ENCODE peak calls at places on chromosomes 13 and 19, in nine cellular contexts. One of them, this sample, is unnamed.
A peak's percentile ranks its signal among the peaks of the same experiment; 100 is the strongest.

GRCh38 chr19:13234518-13234917 is 84.3 kb downstream of the IER2 start:
- DNase-seq in lower lobe of right lung: peak; percentile 59
- DNase-seq in body of pancreas: peak; percentile 57
- DNase-seq in CD4-positive, alpha-beta memory T cell: peak; percentile 49
- DNase-seq in upper lobe of left lung: peak; percentile 35
- DNase-seq in small intestine: peak; percentile 58
- DNase-seq in Peyer's patch: peak; percentile 51
- DNase-seq in cardiac muscle cell: peak; percentile 44
- DNase-seq in sigmoid colon: no peak
- DNase-seq in this sample: peak; percentile 59

GRCh38 chr19:51441410-51442390 is 16.6 kb downstream of the SIGLEC8 start:
- DNase-seq in lower lobe of right lung: no peak
- DNase-seq in upper lobe of left lung: peak; percentile 49
- DNase-seq in small intestine: peak; percentile 57
- DNase-seq in cardiac muscle cell: no peak
- DNase-seq in sigmoid colon: peak; percentile 46
- DNase-seq in Peyer's patch: peak; percentile 93
- DNase-seq in body of pancreas: no peak
- DNase-seq in CD4-positive, alpha-beta memory T cell: peak; percentile 81
- DNase-seq in this sample: peak; percentile 81

GRCh38 chr13:99357149-99357596 is 50.0 kb upstream of the GPR183 start:
- DNase-seq in lower lobe of right lung: no peak
- DNase-seq in upper lobe of left lung: no peak
- DNase-seq in body of pancreas: no peak
- DNase-seq in sigmoid colon: no peak
- DNase-seq in CD4-positive, alpha-beta memory T cell: peak; percentile 62
- DNase-seq in cardiac muscle cell: no peak
- DNase-seq in small intestine: no peak
- DNase-seq in Peyer's patch: no peak
- DNase-seq in this sample: no peak

GRCh38 chr19:41386442-41386841 is 10.1 kb downstream of the TMEM91 start:
- DNase-seq in body of pancreas: no peak
- DNase-seq in lower lobe of right lung: no peak
- DNase-seq in Peyer's patch: no peak
- DNase-seq in CD4-positive, alpha-beta memory T cell: no peak
- DNase-seq in cardiac muscle cell: no peak
- DNase-seq in upper lobe of left lung: no peak
- DNase-seq in small intestine: no peak
- DNase-seq in sigmoid colon: no peak
- DNase-seq in this sample: no peak

GRCh38 chr13:98581377-98581776 is 4.5 kb upstream of the STK24 start:
- DNase-seq in cardiac muscle cell: no peak
- DNase-seq in lower lobe of right lung: no peak
- DNase-seq in small intestine: no peak
- DNase-seq in CD4-positive, alpha-beta memory T cell: no peak
- DNase-seq in Peyer's patch: no peak
- DNase-seq in sigmoid colon: no peak
- DNase-seq in upper lobe of left lung: no peak
- DNase-seq in body of pancreas: no peak
- DNase-seq in this sample: no peak

GRCh38 chr13:39317284-39317683 is 279.0 kb downstream of the NHLRC3 start:
- DNase-seq in Peyer's patch: no peak
- DNase-seq in body of pancreas: peak; percentile 5
- DNase-seq in upper lobe of left lung: no peak
- DNase-seq in sigmoid colon: peak; percentile 77
- DNase-seq in CD4-positive, alpha-beta memory T cell: no peak
- DNase-seq in cardiac muscle cell: no peak
- DNase-seq in small intestine: no peak
- DNase-seq in lower lobe of right lung: no peak
- DNase-seq in this sample: no peak

GRCh38 chr19:11141937-11142527 is 13.6 kb downstream of the SPC24 start:
- DNase-seq in cardiac muscle cell: no peak
- DNase-seq in body of pancreas: peak; percentile 34
- DNase-seq in upper lobe of left lung: no peak
- DNase-seq in small intestine: no peak
- DNase-seq in Peyer's patch: no peak
- DNase-seq in CD4-positive, alpha-beta memory T cell: no peak
- DNase-seq in lower lobe of right lung: no peak
- DNase-seq in sigmoid colon: no peak
- DNase-seq in this sample: no peak

GRCh38 chr13:70959376-70959775 is 851.1 kb upstream of the KLHL1 start:
- DNase-seq in cardiac muscle cell: peak; percentile 5
- DNase-seq in Peyer's patch: no peak
- DNase-seq in upper lobe of left lung: no peak
- DNase-seq in body of pancreas: no peak
- DNase-seq in small intestine: no peak
- DNase-seq in CD4-positive, alpha-beta memory T cell: no peak
- DNase-seq in lower lobe of right lung: no peak
- DNase-seq in sigmoid colon: no peak
- DNase-seq in this sample: no peak

GRCh38 chr13:112102243-112102642 is 35.3 kb downstream of the SOX1 start:
- DNase-seq in lower lobe of right lung: no peak
- DNase-seq in small intestine: peak; percentile 22
- DNase-seq in upper lobe of left lung: no peak
- DNase-seq in Peyer's patch: no peak
- DNase-seq in CD4-positive, alpha-beta memory T cell: no peak
- DNase-seq in sigmoid colon: peak; percentile 40
- DNase-seq in body of pancreas: no peak
- DNase-seq in cardiac muscle cell: peak; percentile 57
- DNase-seq in this sample: no peak

GRCh38 chr13:40639226-40639681 is 27.2 kb downstream of the FOXO1 start:
- DNase-seq in CD4-positive, alpha-beta memory T cell: no peak
- DNase-seq in sigmoid colon: no peak
- DNase-seq in Peyer's patch: no peak
- DNase-seq in small intestine: no peak
- DNase-seq in upper lobe of left lung: peak; percentile 57
- DNase-seq in lower lobe of right lung: no peak
- DNase-seq in cardiac muscle cell: no peak
- DNase-seq in body of pancreas: no peak
- DNase-seq in this sample: no peak

GRCh38 chr13:94549241-94550029 is 46.5 kb downstream of the TGDS start:
- DNase-seq in body of pancreas: peak; percentile 93
- DNase-seq in CD4-positive, alpha-beta memory T cell: peak; percentile 94
- DNase-seq in cardiac muscle cell: peak; percentile 93
- DNase-seq in lower lobe of right lung: peak; percentile 96
- DNase-seq in sigmoid colon: peak; percentile 95
- DNase-seq in Peyer's patch: peak; percentile 86
- DNase-seq in upper lobe of left lung: peak; percentile 91
- DNase-seq in small intestine: peak; percentile 94
- DNase-seq in this sample: peak; percentile 94
- H3K4me3 ChIP-seq in body of pancreas: peak overlapping the region; percentile 77
- H3K4me3 ChIP-seq in CD4-positive, alpha-beta memory T cell: peak overlapping the region; percentile 63
- H3K4me3 ChIP-seq in cardiac muscle cell: peak overlapping the region; percentile 56
- H3K4me3 ChIP-seq in lower lobe of right lung: peak overlapping the region; percentile 84
- H3K4me3 ChIP-seq in sigmoid colon: peak overlapping the region; percentile 69
- H3K4me3 ChIP-seq in Peyer's patch: peak overlapping the region; percentile 62
- H3K4me3 ChIP-seq in upper lobe of left lung: peak overlapping the region; percentile 74
- H3K4me3 ChIP-seq in small intestine: peak overlapping the region; percentile 66
- H3K4me3 ChIP-seq in this sample: peak overlapping the region; percentile 84

DNA sequence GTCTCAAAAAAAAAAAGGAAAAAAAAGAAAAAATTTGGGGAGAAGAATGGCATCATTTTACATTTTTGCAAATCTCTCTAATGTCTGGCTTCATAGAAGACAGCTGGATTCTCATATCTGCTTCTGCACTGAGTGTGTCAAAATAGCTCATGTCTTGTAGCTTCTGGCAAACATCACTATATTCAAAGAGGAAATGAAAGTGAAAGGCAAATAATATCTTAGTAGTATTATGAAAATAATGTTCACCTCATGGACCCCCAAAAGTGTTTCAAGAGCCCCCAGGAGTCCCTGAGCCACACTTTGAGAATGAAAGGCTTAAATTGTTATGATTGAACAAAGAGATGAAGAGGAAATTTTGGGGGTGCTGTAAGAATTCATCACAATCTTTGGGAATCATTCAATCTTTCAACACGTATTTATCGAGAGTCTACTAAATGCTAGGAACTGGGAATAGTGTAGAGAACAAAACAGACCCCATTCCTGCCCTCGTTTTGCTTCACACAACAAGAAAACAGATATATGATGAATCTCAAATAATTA is 1.2 kb upstream of the SLC6A16 start:
- DNase-seq in lower lobe of right lung: no peak
- DNase-seq in Peyer's patch: no peak
- DNase-seq in small intestine: no peak
- DNase-seq in body of pancreas: no peak
- DNase-seq in cardiac muscle cell: no peak
- DNase-seq in sigmoid colon: no peak
- DNase-seq in CD4-positive, alpha-beta memory T cell: no peak
- DNase-seq in upper lobe of left lung: no peak
- DNase-seq in this sample: no peak
- H3K4me1 ChIP-seq in lower lobe of right lung: peaks cover 4% of the 10 kb centered on the region
- H3K4me1 ChIP-seq in Peyer's patch: no peaks in the 10 kb centered on the region
- H3K4me1 ChIP-seq in small intestine: no peaks in the 10 kb centered on the region
- H3K4me1 ChIP-seq in body of pancreas: no peaks in the 10 kb centered on the region
- H3K4me1 ChIP-seq in cardiac muscle cell: no peaks in the 10 kb centered on the region
- H3K4me1 ChIP-seq in sigmoid colon: no peaks in the 10 kb centered on the region
- H3K4me1 ChIP-seq in CD4-positive, alpha-beta memory T cell: peaks cover 14% of the 10 kb centered on the region
- H3K4me1 ChIP-seq in upper lobe of left lung: no peaks in the 10 kb centered on the region
- H3K4me1 ChIP-seq in this sample: peaks cover 6% of the 10 kb centered on the region

GRCh38 chr19:43435775-43436174 is 21.1 kb downstream of the TEX101 start:
- DNase-seq in Peyer's patch: no peak
- DNase-seq in CD4-positive, alpha-beta memory T cell: no peak
- DNase-seq in small intestine: no peak
- DNase-seq in cardiac muscle cell: no peak
- DNase-seq in sigmoid colon: no peak
- DNase-seq in upper lobe of left lung: no peak
- DNase-seq in lower lobe of right lung: no peak
- DNase-seq in body of pancreas: no peak
- DNase-seq in this sample: no peak

GRCh38 chr19:43433689-43434088 is 19.0 kb downstream of the TEX101 start:
- DNase-seq in small intestine: no peak
- DNase-seq in body of pancreas: no peak
- DNase-seq in CD4-positive, alpha-beta memory T cell: no peak
- DNase-seq in Peyer's patch: no peak
- DNase-seq in cardiac muscle cell: no peak
- DNase-seq in lower lobe of right lung: no peak
- DNase-seq in sigmoid colon: no peak
- DNase-seq in upper lobe of left lung: no peak
- DNase-seq in this sample: no peak

GRCh38 chr19:43438291-43439162 is 23.8 kb downstream of the TEX101 start:
- DNase-seq in small intestine: no peak
- DNase-seq in sigmoid colon: peak; percentile 86
- DNase-seq in CD4-positive, alpha-beta memory T cell: no peak
- DNase-seq in upper lobe of left lung: peak; percentile 29
- DNase-seq in cardiac muscle cell: no peak
- DNase-seq in Peyer's patch: peak; percentile 20
- DNase-seq in lower lobe of right lung: no peak
- DNase-seq in body of pancreas: peak; percentile 14
- DNase-seq in this sample: no peak

GRCh38 chr19:43439183-43440063 is 24.7 kb downstream of the TEX101 start:
- DNase-seq in sigmoid colon: no peak
- DNase-seq in upper lobe of left lung: no peak
- DNase-seq in cardiac muscle cell: no peak
- DNase-seq in Peyer's patch: peak; percentile 26
- DNase-seq in lower lobe of right lung: no peak
- DNase-seq in body of pancreas: no peak
- DNase-seq in CD4-positive, alpha-beta memory T cell: peak; percentile 75
- DNase-seq in small intestine: peak; percentile 63
- DNase-seq in this sample: peak; percentile 43

GRCh38 chr19:43437712-43438111 is 23.0 kb downstream of the TEX101 start:
- DNase-seq in Peyer's patch: no peak
- DNase-seq in sigmoid colon: no peak
- DNase-seq in CD4-positive, alpha-beta memory T cell: no peak
- DNase-seq in cardiac muscle cell: no peak
- DNase-seq in body of pancreas: no peak
- DNase-seq in small intestine: no peak
- DNase-seq in upper lobe of left lung: no peak
- DNase-seq in lower lobe of right lung: no peak
- DNase-seq in this sample: no peak
- H3K27ac ChIP-seq in Peyer's patch: no peak overlapping the region
- H3K27ac ChIP-seq in sigmoid colon: no peak overlapping the region
- H3K27ac ChIP-seq in CD4-positive, alpha-beta memory T cell: peak overlapping the region; percentile 34
- H3K27ac ChIP-seq in cardiac muscle cell: no peak overlapping the region
- H3K27ac ChIP-seq in body of pancreas: no peak overlapping the region
- H3K27ac ChIP-seq in small intestine: no peak overlapping the region
- H3K27ac ChIP-seq in upper lobe of left lung: no peak overlapping the region
- H3K27ac ChIP-seq in lower lobe of right lung: peak overlapping the region; percentile 12
- H3K27ac ChIP-seq in this sample: no peak overlapping the region

GRCh38 chr19:33819496-33819874 is 22.8 kb downstream of the KCTD15 start:
- DNase-seq in upper lobe of left lung: no peak
- DNase-seq in sigmoid colon: no peak
- DNase-seq in Peyer's patch: no peak
- DNase-seq in lower lobe of right lung: no peak
- DNase-seq in CD4-positive, alpha-beta memory T cell: no peak
- DNase-seq in body of pancreas: no peak
- DNase-seq in cardiac muscle cell: no peak
- DNase-seq in small intestine: no peak
- DNase-seq in this sample: no peak

GRCh38 chr19:33821871-33822270 is 25.2 kb downstream of the KCTD15 start:
- DNase-seq in lower lobe of right lung: no peak
- DNase-seq in Peyer's patch: no peak
- DNase-seq in cardiac muscle cell: no peak
- DNase-seq in upper lobe of left lung: no peak
- DNase-seq in CD4-positive, alpha-beta memory T cell: no peak
- DNase-seq in sigmoid colon: no peak
- DNase-seq in body of pancreas: no peak
- DNase-seq in small intestine: no peak
- DNase-seq in this sample: no peak

GRCh38 chr19:33818426-33818825 is 21.8 kb downstream of the KCTD15 start:
- DNase-seq in sigmoid colon: no peak
- DNase-seq in upper lobe of left lung: no peak
- DNase-seq in cardiac muscle cell: no peak
- DNase-seq in small intestine: no peak
- DNase-seq in body of pancreas: no peak
- DNase-seq in CD4-positive, alpha-beta memory T cell: no peak
- DNase-seq in Peyer's patch: no peak
- DNase-seq in lower lobe of right lung: peak; percentile 28
- DNase-seq in this sample: no peak

GRCh38 chr19:33823341-33823740 is 26.7 kb downstream of the KCTD15 start:
- DNase-seq in Peyer's patch: no peak
- DNase-seq in sigmoid colon: no peak
- DNase-seq in upper lobe of left lung: no peak
- DNase-seq in lower lobe of right lung: no peak
- DNase-seq in cardiac muscle cell: no peak
- DNase-seq in small intestine: no peak
- DNase-seq in CD4-positive, alpha-beta memory T cell: no peak
- DNase-seq in body of pancreas: no peak
- DNase-seq in this sample: no peak

DNA sequence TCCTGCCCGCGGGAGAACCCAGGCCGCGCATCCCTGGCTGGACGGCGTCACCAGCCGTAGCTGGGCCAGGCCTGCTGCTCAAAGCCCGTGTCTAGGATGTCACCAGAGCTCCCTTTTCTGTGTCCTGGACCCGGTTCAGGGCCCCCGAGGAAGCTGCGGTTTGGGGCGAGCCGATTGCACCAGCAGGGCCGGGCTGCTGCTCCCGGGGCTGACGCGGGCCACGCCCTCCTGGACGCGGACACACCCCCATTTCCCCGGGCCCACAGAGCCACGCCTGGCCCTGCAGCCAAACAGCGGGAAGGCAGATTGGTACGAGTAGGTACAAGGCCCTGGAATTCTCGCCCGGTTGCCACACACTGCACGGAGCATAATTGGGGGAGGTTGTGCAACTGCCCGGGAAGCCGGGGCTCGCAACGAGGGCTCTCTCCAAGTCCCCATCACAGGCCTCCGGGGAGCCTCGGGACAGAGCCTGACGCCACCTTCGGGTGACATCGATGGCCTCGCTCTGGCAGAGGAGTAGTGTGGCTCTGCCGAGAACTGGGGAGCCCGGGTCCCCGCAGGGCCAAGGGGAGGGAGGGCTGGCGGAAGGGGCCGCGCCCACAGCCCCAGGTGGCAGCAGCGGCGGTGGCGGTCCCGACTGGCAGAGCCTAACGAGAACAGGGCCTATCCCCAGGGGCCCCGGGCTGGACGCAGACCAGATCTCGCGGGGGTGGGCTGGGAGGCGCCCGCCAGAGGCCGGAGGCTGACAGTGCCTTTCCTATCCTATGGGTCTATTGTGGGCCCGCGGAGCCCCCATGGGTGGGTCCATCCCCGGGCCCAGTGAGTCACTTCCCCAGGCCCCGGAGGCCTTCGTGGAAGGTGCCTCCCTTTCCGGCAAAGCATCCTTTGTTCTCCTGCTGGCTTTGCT is 23.5 kb downstream of the KCTD15 start:
- DNase-seq in cardiac muscle cell: peak; percentile 63
- DNase-seq in small intestine: peak; percentile 58
- DNase-seq in body of pancreas: peak; percentile 76
- DNase-seq in lower lobe of right lung: peak; percentile 93
- DNase-seq in CD4-positive, alpha-beta memory T cell: peak; percentile 64
- DNase-seq in upper lobe of left lung: peak; percentile 92
- DNase-seq in sigmoid colon: peak; percentile 88
- DNase-seq in Peyer's patch: peak; percentile 69
- DNase-seq in this sample: peak; percentile 37
- H3K4me3 ChIP-seq in cardiac muscle cell: peak overlapping the region; percentile 6
- H3K4me3 ChIP-seq in small intestine: peak overlapping the region; percentile 4
- H3K4me3 ChIP-seq in body of pancreas: no peak overlapping the region
- H3K4me3 ChIP-seq in lower lobe of right lung: peak overlapping the region; percentile 63
- H3K4me3 ChIP-seq in CD4-positive, alpha-beta memory T cell: peak overlapping the region; percentile 48
- H3K4me3 ChIP-seq in upper lobe of left lung: peak overlapping the region; percentile 48
- H3K4me3 ChIP-seq in sigmoid colon: peak overlapping the region; percentile 48
- H3K4me3 ChIP-seq in Peyer's patch: peak overlapping the region; percentile 47
- H3K4me3 ChIP-seq in this sample: peak overlapping the region; percentile 53

This sample was measured in CD8-positive, alpha-beta T cell.